ENCODE peak calls at places on chromosomes 3 and 15, in four cellular contexts. G, P, X and Y are unnamed samples. For H3K4me1, the result is how much of the 10 kb centered on the place peaks cover.

GRCh38 chr3:6600237-6600636 is 260.7 kb upstream of the GRM7 start:
- DNase-seq in X (no peak), G (no peak), P (no peak), Y (no peak)

GRCh38 chr3:110856916-110857315 is 214.7 kb upstream of the NECTIN3 start:
- DNase-seq in P (no peak), X (no peak), G (no peak), Y (no peak)

GRCh38 chr3:24521306-24522154 is 26.9 kb upstream of the THRB start:
- DNase-seq in X (peak), P (peak), G (peak), Y (peak)

GRCh38 chr3:48240000-48240710 is 749 bp upstream of the ZNF589 start:
- DNase-seq in X (no peak), G (no peak), P (no peak), Y (no peak)

GRCh38 chr3:114308830-114309229 is 15.0 kb downstream of the TIGIT start:
- DNase-seq in P (no peak), X (no peak), G (peak), Y (no peak)

GRCh38 chr15:45093013-45093412 is 21.0 kb downstream of the DUOX2 start:
- DNase-seq in G (no peak), P (no peak), X (no peak), Y (no peak)

GRCh38 chr3:65871305-65872141 is 167.2 kb downstream of the MAGI1 start:
- DNase-seq in G (peak), X (no peak), P (no peak), Y (no peak)

GRCh38 chr3:99248913-99249312 is 347.4 kb upstream of the DCBLD2 start:
- DNase-seq in P (no peak), G (no peak), X (no peak), Y (no peak)

GRCh38 chr3:13301295-13301987 is 118.7 kb downstream of the NUP210 start:
- DNase-seq in G (no peak), X (peak), P (peak), Y (peak)

GRCh38 chr15:101140697-101141065 is 111.2 kb downstream of the CHSY1 start:
- DNase-seq in P (no peak), G (no peak), X (no peak), Y (peak)

GRCh38 chr15:101139986-101140696 is 111.7 kb downstream of the CHSY1 start:
- DNase-seq in P (no peak), G (no peak), X (no peak), Y (peak)

GRCh38 chr15:101143321-101143720 is 108.5 kb downstream of the CHSY1 start:
- DNase-seq in G (no peak), P (no peak), X (no peak), Y (peak)

GRCh38 chr15:101142711-101143110 is 109.1 kb downstream of the CHSY1 start:
- DNase-seq in G (no peak), P (no peak), X (no peak), Y (peak)

DNA sequence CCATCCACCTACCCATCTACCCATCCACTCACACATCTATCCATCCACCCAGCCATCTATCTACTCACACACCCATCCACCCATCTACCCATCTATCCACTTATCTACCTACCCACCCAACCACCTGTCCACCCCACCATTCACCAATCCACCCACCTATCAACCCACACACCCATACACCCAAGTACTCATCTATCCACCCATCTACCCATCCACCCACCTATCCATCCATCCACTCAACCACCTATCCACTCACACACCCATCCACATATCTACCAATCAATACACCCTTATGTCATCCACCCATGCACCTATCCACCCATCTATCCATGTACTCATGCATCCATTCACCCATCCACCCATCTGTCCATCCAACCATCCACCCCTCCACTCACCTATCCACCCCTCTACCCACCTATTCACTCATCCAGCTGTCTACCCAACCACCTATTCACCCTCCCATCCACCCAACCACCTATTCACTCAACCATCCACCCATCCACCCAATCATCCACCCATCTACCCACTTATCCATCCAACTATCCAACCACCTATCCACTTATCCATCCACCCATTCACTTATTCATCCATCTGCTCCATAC is 109.8 kb downstream of the CHSY1 start:
- DNase-seq in X (no peak), P (no peak), G (no peak), Y (peak)
- H3K4me1 ChIP-seq in X (under half), P (under half), G (under half), Y (under half)

GRCh38 chr3:194097141-194097880 is 38.6 kb upstream of the HES1 start:
- DNase-seq in X (no peak), G (no peak), P (no peak), Y (no peak)
- H3K27ac ChIP-seq in X (no peak), G (no peak), P (peak), Y (no peak)

GRCh38 chr3:195907730-195908438 is 467 bp downstream of the TNK2 start:
- DNase-seq in P (peak), G (peak), X (peak), Y (no peak)
- H3K4me3 ChIP-seq in P (peak), G (peak), X (peak), Y (peak)

DNA sequence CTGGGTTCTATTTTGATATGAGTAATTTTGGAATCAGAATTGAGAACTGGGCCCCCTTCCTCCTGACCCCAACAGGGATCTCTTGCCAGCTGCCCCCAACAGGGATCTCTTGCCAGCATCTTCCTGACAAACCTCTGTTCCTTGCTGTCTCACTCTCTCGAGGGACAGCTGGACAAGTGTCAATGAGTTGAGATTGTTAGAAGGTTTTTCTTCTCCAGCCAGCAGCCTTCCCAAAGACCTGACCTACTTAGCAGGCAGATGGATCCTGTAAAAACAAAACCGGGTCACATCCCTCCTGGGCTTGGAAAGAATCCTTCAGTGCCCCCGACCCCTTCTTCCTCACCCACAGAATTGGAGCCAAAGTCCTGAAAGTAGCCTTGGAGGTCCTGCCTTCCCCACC is 21.6 kb downstream of the LIMD1 start:
- DNase-seq in P (no peak), X (no peak), G (no peak), Y (no peak)
- H3K4me1 ChIP-seq in P (half or more), X (under half), G (under half), Y (under half)

GRCh38 chr15:66721020-66721419 is 19.0 kb downstream of the SMAD6 start:
- DNase-seq in X (no peak), G (no peak), P (no peak), Y (no peak)
- H3K27ac ChIP-seq in X (no peak), G (no peak), P (peak), Y (no peak)

GRCh38 chr3:112302061-112302830 is 8.2 kb upstream of the SLC9C1 start:
- DNase-seq in X (no peak), G (no peak), P (no peak), Y (no peak)
- H3K4me3 ChIP-seq in X (no peak), G (no peak), P (no peak), Y (no peak)

GRCh38 chr15:98860647-98861041 is 146.9 kb downstream of the PGPEP1L start:
- DNase-seq in P (no peak), G (no peak), X (no peak), Y (no peak)
- H3K4me1 ChIP-seq in P (half or more), G (under half), X (half or more), Y (half or more)

GRCh38 chr3:155743616-155744015 is 1.3 kb downstream of the PLCH1 start:
- DNase-seq in G (no peak), X (no peak), P (no peak), Y (no peak)
- H3K27ac ChIP-seq in G (peak), X (no peak), P (peak), Y (no peak)

DNA sequence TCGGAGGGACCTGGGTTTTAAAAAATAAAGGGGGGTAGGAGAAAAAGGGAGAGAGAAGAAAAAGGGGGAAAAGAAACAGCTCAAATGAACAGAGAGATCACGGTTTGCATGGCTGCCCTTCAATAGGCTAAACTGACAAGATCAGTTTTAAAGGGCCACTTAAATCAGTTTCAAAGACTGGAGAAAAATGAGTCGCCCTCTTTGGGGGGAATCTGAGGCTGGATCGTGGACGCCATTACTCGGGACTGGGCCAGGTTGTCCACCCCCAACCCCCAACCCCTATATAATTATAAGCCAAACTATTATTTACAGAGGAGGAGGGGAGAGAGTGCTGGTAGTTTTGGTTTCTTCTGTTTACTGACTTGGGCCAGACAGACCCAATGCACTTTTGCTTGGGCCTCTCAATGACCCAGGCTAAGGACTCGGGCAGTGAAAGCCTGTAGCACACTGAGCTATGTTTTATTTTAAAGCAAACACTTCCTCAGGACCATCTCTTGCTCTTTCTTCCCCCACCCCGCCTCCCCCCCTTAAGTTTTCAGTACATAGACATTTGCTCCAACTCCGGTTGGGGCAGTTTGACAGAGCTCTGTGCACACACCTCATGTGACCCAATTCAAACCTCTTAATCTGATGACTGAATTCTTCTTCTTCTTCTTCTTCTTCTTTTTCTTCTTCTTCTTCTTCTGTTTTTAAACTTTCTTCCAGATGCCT is 6.3 kb downstream of the NR2F2 start:
- DNase-seq in X (no peak), G (peak), P (no peak), Y (no peak)
- H3K4me3 ChIP-seq in X (peak), G (peak), P (peak), Y (peak)